ENCODE peak calls at places on chromosomes 1 and 21, in eight cellular contexts. V is heart left ventricle, I is sigmoid colon, F is Caco-2, C is brain microvascular endothelial cell, E is suprapubic skin, G is foreskin fibroblast, Z is cardiac fibroblast. D is an unnamed sample.

GRCh38 chr1:100075773-100076172 is 57.0 kb downstream of the SASS6 start:
- DNase-seq in V (no peak), I (no peak), F (no peak), C (no peak), E (no peak), G (no peak), Z (peak; percentile 21), D (peak; percentile 67)

GRCh38 chr1:221779771-221780170 is 37.9 kb upstream of the DUSP10 start:
- DNase-seq in V (no peak), I (no peak), F (no peak), C (no peak), E (no peak), G (no peak), Z (no peak), D (no peak)

GRCh38 chr1:162822391-162823200 is 32.1 kb downstream of the HSD17B7 start:
- DNase-seq in V (peak; percentile 46), I (peak; percentile 58), F (peak; percentile 30), C (no peak), E (no peak), G (peak; percentile 44), Z (peak; percentile 6), D (no peak)

GRCh38 chr1:93672069-93672468 is 9.6 kb downstream of the BCAR3 start:
- DNase-seq in V (peak; percentile 72), I (peak; percentile 87), F (no peak), C (peak; percentile 85), E (no peak), G (peak; percentile 80), Z (peak; percentile 96), D (no peak)

GRCh38 chr1:65214340-65215027 is 66.5 kb downstream of the AK4 start:
- DNase-seq in V (no peak), I (no peak), F (no peak), C (no peak), E (no peak), G (no peak), Z (no peak), D (no peak)

GRCh38 chr1:182392045-182393028 is 747 bp upstream of the GLUL start:
- DNase-seq in V (peak; percentile 87), I (peak; percentile 84), F (no peak), C (no peak), E (no peak), G (peak; percentile 68), Z (peak; percentile 65), D (no peak)

GRCh38 chr1:230113605-230114241 is 46.7 kb downstream of the GALNT2 start:
- DNase-seq in V (no peak), I (peak; percentile 71), F (no peak), C (peak; percentile 95), E (no peak), G (peak; percentile 90), Z (peak; percentile 95), D (no peak)

GRCh38 chr21:34858559-34858958 is 189.8 kb downstream of the CLIC6 start:
- DNase-seq in V (no peak), I (no peak), F (no peak), C (no peak), E (no peak), G (no peak), Z (no peak), D (no peak)

GRCh38 chr1:150366416-150367296 is 2.7 kb downstream of the RPRD2 start:
- DNase-seq in V (no peak), I (no peak), F (no peak), C (no peak), E (no peak), G (peak; percentile 41), Z (no peak), D (no peak)

GRCh38 chr21:34852438-34852837 is 183.6 kb downstream of the CLIC6 start:
- DNase-seq in V (no peak), I (no peak), F (no peak), C (no peak), E (no peak), G (no peak), Z (no peak), D (no peak)

GRCh38 chr1:114025609-114026401 is 46.5 kb downstream of the OLFML3 start:
- DNase-seq in V (no peak), I (no peak), F (no peak), C (peak; percentile 84), E (no peak), G (no peak), Z (no peak), D (no peak)

GRCh38 chr1:184838374-184838995 is 83.8 kb upstream of the EDEM3 start:
- DNase-seq in V (no peak), I (peak; percentile 93), F (no peak), C (peak; percentile 92), E (peak; percentile 70), G (peak; percentile 95), Z (peak; percentile 82), D (no peak)

GRCh38 chr1:30730351-30731108 is 7.1 kb upstream of the MATN1 start:
- DNase-seq in V (no peak), I (no peak), F (no peak), C (no peak), E (no peak), G (no peak), Z (no peak), D (no peak)

GRCh38 chr1:166822385-166822784 is 16.9 kb upstream of the POGK start:
- DNase-seq in V (no peak), I (no peak), F (no peak), C (no peak), E (no peak), G (no peak), Z (no peak), D (no peak)

GRCh38 chr1:219927298-219927955 is 930 bp downstream of the SLC30A10 start:
- DNase-seq in V (no peak), I (no peak), F (no peak), C (no peak), E (no peak), G (peak; percentile 6), Z (no peak), D (no peak)
- H3K4me3 ChIP-seq in V (peak overlapping the region; percentile 30), I (no peak overlapping the region), F (peak overlapping the region; percentile 60), C (peak overlapping the region; percentile 54), E (peak overlapping the region; percentile 52), G (no peak overlapping the region), Z (no peak overlapping the region), D (peak overlapping the region; percentile 41)

GRCh38 chr1:170790175-170790574 is 126.2 kb downstream of the PRRX1 start:
- DNase-seq in V (no peak), I (no peak), F (no peak), C (no peak), E (no peak), G (peak; percentile 11), Z (no peak), D (no peak)
- TF ChIP-seq CTCF in V (no peak), I (no peak), F (no peak), C (peak; percentile 27), E (no peak), G (no peak), Z (no peak), D (no peak)

GRCh38 chr1:236120725-236121153 is 21.6 kb upstream of the GPR137B start:
- DNase-seq in V (no peak), I (no peak), F (no peak), C (no peak), E (no peak), G (no peak), Z (no peak), D (no peak)
- H3K4me3 ChIP-seq in V (no peak overlapping the region), I (no peak overlapping the region), F (no peak overlapping the region), C (no peak overlapping the region), E (no peak overlapping the region), G (no peak overlapping the region), Z (no peak overlapping the region), D (no peak overlapping the region)

DNA sequence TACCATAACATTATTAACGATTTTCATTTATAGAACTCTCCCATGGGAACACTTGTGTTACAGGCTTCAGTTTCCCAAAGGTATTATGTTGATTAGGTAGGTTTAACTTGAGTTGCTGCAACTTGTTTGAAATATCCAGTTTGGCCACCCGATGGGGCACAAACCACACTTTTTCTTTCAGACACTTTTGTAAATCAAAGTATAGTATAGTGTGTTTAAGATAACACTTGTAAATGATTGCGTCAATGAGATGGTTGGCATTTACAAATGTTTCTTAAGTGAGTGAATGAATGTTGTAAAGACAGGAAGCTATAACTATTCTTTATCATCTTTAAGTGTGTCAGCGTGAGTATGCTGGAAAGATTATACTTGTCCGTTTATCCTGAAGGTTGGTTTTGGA is 4.3 kb downstream of the XPR1 start:
- DNase-seq in V (no peak), I (no peak), F (peak; percentile 51), C (no peak), E (no peak), G (peak; percentile 9), Z (peak; percentile 61), D (no peak)
- TF ChIP-seq CTCF in V (no peak), I (no peak), F (peak; percentile 20), C (no peak), E (no peak), G (no peak), Z (peak; percentile 14), D (no peak)

GRCh38 chr1:39959651-39960333 is 4.8 kb downstream of the MFSD2A start:
- DNase-seq in V (no peak), I (no peak), F (no peak), C (no peak), E (no peak), G (no peak), Z (no peak), D (no peak)
- H3K4me3 ChIP-seq in V (no peak overlapping the region), I (no peak overlapping the region), F (no peak overlapping the region), C (no peak overlapping the region), E (peak overlapping the region; percentile 6), G (no peak overlapping the region), Z (no peak overlapping the region), D (peak overlapping the region; percentile 28)

GRCh38 chr1:194466706-194467105 is 1280.3 kb upstream of the B3GALT2 start:
- DNase-seq in V (no peak), I (no peak), F (no peak), C (peak; percentile 4), E (no peak), G (peak; percentile 9), Z (no peak), D (no peak)
- TF ChIP-seq CTCF in V (peak; percentile 23), I (no peak), F (peak; percentile 26), C (peak; percentile 61), E (no peak), G (peak; percentile 42), Z (no peak), D (no peak)

GRCh38 chr1:110874303-110875215 is 1.6 kb downstream of the CD53 start:
- DNase-seq in V (no peak), I (no peak), F (no peak), C (no peak), E (no peak), G (no peak), Z (no peak), D (no peak)
- H3K4me3 ChIP-seq in V (no peak overlapping the region), I (no peak overlapping the region), F (no peak overlapping the region), C (no peak overlapping the region), E (peak overlapping the region; percentile 39), G (no peak overlapping the region), Z (no peak overlapping the region), D (peak overlapping the region; percentile 64)

GRCh38 chr1:209076688-209077087 is 506.8 kb upstream of the CAMK1G start:
- DNase-seq in V (no peak), I (no peak), F (peak; percentile 12), C (no peak), E (no peak), G (no peak), Z (peak; percentile 5), D (no peak)
- TF ChIP-seq CTCF in V (no peak), I (no peak), F (peak; percentile 36), C (peak; percentile 34), E (no peak), G (peak; percentile 19), Z (no peak), D (peak; percentile 71)

D was measured in GM12864.